ENCODE peak calls at places on chromosomes 5 and 9, in eight cellular contexts. Z is mucosa of descending colon; E is NCI-H1092 treated with DMSO at 0.1 percent for 48 hours; K is iPS DF 6.9; H is stimulated activated CD8-positive, alpha-beta memory T cell treated with anti-CD3 and anti-CD28 coated beads, Interleukin-15, amount 100 ng/mL, for 4 hours; S is transverse colon; A is Calu3; G is effector memory CD4-positive, alpha-beta T cell. F is an unnamed sample.
A peak's percentile ranks its signal among the peaks of the same experiment; 100 is the strongest.

GRCh38 chr9:88805217-88805943 is 185.9 kb upstream of the S1PR3 start:
- DNase-seq in Z (no peak), E (no peak), K (no peak), H (no peak), S (no peak), A (no peak), G (no peak), F (no peak)

GRCh38 chr5:89346573-89346972 is 463.6 kb upstream of the MEF2C start:
- DNase-seq in Z (no peak), E (no peak), K (no peak), H (no peak), S (no peak), A (no peak), G (no peak), F (no peak)

GRCh38 chr9:37032713-37033112 is 1.4 kb downstream of the PAX5 start:
- DNase-seq in Z (no peak), E (no peak), K (no peak), H (no peak), S (no peak), A (no peak), G (no peak), F (no peak)

GRCh38 chr5:76604838-76605237 is 18.4 kb downstream of the F2RL2 start:
- DNase-seq in Z (no peak), E (no peak), K (no peak), H (no peak), S (no peak), A (no peak), G (no peak), F (peak; percentile 64)

GRCh38 chr9:122468735-122469134 is 9.0 kb downstream of the OR1J1 start:
- DNase-seq in Z (no peak), E (no peak), K (no peak), H (no peak), S (no peak), A (no peak), G (no peak), F (peak; percentile 73)

GRCh38 chr9:8020161-8020560 is 220.6 kb upstream of the DMAC1 start:
- DNase-seq in Z (no peak), E (no peak), K (no peak), H (no peak), S (no peak), A (no peak), G (no peak), F (no peak)

GRCh38 chr5:11048760-11049159 is 287.7 kb upstream of the DAP start:
- DNase-seq in Z (no peak), E (no peak), K (no peak), H (no peak), S (no peak), A (peak; percentile 45), G (no peak), F (no peak)

GRCh38 chr9:99037768-99038167 is 67.1 kb upstream of the TGFBR1 start:
- DNase-seq in Z (no peak), E (no peak), K (no peak), H (no peak), S (no peak), A (no peak), G (no peak), F (peak; percentile 51)

GRCh38 chr9:21165516-21165915 is 944 bp downstream of the IFNA21 start:
- DNase-seq in Z (no peak), E (no peak), K (no peak), H (no peak), S (no peak), A (no peak), G (no peak), F (no peak)